ENCODE peak calls at places on chromosomes 4 and X, in four cellular contexts. H, G, X and J are unnamed samples.

GRCh38 chr4:32519060-32519459 is 1798.9 kb downstream of the PCDH7 start:
- DNase-seq in X (no peak), G (no peak), H (no peak), J (no peak)

GRCh38 chr4:103008875-103009729 is 10.4 kb downstream of the SLC9B1 start:
- DNase-seq in X (peak; percentile 52), G (no peak), H (no peak), J (no peak)

GRCh38 chr4:123488916-123489315 is 92.3 kb downstream of the SPRY1 start:
- DNase-seq in H (no peak), X (peak; percentile 32), G (no peak), J (no peak)

GRCh38 chrX:123731987-123732678 is 719 bp downstream of the THOC2 start:
- DNase-seq in X (peak; percentile 23), H (no peak), G (peak; percentile 61), J (peak; percentile 19)

GRCh38 chrX:120727911-120728310 is 98.1 kb upstream of the C1GALT1C1 start:
- DNase-seq in G (no peak), H (no peak), X (no peak), J (no peak)

GRCh38 chr4:85116008-85116407 is 149.5 kb upstream of the WDFY3 start:
- DNase-seq in G (no peak), H (no peak), X (no peak), J (no peak)

GRCh38 chr4:7678318-7678852 is 243.7 kb upstream of the PSAPL1 start:
- DNase-seq in H (no peak), X (no peak), G (no peak), J (no peak)

GRCh38 chr4:87026795-87027495 is 92.1 kb downstream of the AFF1 start:
- DNase-seq in X (no peak), G (no peak), H (no peak), J (no peak)

GRCh38 chr4:75545526-75545925 is 10.3 kb upstream of the ODAPH start:
- DNase-seq in X (no peak), H (no peak), G (no peak), J (no peak)

GRCh38 chrX:120668357-120668756 is 38.5 kb upstream of the C1GALT1C1 start:
- DNase-seq in H (no peak), G (no peak), X (no peak), J (no peak)

GRCh38 chrX:138858438-138858837 is 146.9 kb upstream of the FGF13 start:
- DNase-seq in H (no peak), G (no peak), X (peak; percentile 62), J (no peak)

GRCh38 chrX:150429577-150429976 is 66.5 kb downstream of the MAMLD1 start:
- DNase-seq in H (no peak), X (no peak), G (no peak), J (no peak)

GRCh38 chrX:15849555-15849954 is 5.1 kb downstream of the AP1S2 start:
- DNase-seq in G (no peak), H (no peak), X (no peak), J (no peak)
- TF ChIP-seq CTCF in G (no peak), H (no peak), X (no peak), J (no peak)

DNA sequence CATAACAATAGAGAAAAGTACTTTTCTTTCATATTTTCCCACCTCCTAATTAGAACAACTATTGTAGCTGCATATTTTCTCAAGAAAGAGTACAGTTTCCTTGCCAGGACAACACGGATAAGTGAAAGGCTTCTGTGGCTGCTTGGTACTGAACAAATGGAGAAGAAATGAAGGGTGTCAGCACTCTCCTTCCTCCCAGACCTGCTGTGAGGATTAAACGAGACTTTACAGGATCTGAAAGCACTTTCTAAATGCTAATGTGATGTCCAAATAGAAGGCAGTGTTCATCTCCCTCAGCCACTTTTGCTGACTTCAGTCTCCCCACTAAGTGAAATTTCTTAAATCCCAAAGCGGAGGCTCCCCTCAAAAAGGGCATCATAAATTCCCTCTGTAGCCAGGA is 13.9 kb downstream of the NIPAL1 start:
- DNase-seq in X (no peak), H (no peak), G (no peak), J (no peak)
- TF ChIP-seq CTCF in X (no peak), H (no peak), G (no peak), J (no peak)

GRCh38 chr4:5808081-5808741 is 84.7 kb downstream of the CRMP1 start:
- DNase-seq in G (peak; percentile 65), H (peak; percentile 25), X (no peak), J (no peak)
- TF ChIP-seq CTCF in G (no peak), H (no peak), X (no peak), J (no peak)

DNA sequence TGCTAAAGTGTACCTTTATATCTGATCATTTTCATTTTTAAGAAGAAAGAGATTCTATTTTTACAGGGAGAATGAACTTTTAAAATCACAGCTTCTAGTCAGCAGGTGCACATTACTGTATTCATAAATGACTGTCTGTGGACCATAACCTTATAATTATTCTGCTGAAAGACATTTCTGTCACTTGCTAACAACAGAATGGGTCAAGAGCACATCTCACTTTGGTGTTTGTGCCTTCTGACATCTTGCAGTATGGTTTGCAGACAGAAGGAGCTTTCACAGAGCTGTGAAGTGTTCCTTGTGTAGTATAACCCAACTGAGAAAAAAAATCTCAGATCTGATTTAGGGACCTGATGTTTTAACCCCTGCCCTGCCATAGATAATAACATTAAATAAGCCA is 131.4 kb upstream of the CTSO start:
- DNase-seq in H (no peak), G (no peak), X (no peak), J (no peak)
- TF ChIP-seq CTCF in H (no peak), G (no peak), X (no peak), J (no peak)

GRCh38 chrX:15416133-15416993 is 32.1 kb upstream of the VEGFD start:
- DNase-seq in X (no peak), G (no peak), H (no peak), J (no peak)
- TF ChIP-seq CTCF in X (no peak), G (no peak), H (no peak), J (no peak)

GRCh38 chrX:135740683-135741149 is 27.3 kb downstream of the CT45A3 start:
- DNase-seq in G (peak; percentile 58), X (peak; percentile 4), H (no peak), J (no peak)
- TF ChIP-seq CTCF in G (no peak), X (peak; percentile 27), H (no peak), J (peak; percentile 12)

DNA sequence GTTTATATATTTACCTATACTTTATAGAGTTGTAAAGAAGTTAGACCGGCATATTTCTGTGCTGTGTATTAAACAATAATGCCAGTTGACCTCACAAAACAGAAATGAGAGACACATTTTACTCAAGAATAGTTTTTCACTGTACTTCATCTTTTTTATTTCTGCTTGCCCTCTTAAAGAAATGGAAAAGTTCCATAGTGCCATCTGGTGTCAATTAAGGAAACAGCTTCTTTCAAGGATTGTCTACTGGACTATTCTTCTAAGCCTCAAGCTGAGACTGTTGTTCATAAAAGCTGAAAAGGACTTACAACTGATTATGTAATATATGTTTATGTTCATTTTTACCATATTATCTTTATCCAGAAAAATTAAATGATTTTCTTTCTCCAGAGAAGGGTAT is 1523.8 kb downstream of the ARAP2 start:
- DNase-seq in X (peak; percentile 8), G (no peak), H (no peak), J (no peak)
- TF ChIP-seq CTCF in X (peak; percentile 62), G (no peak), H (no peak), J (no peak)